ENCODE peak calls at places on chromosomes 2 and 18, in five cellular contexts. I is CD4-positive, CD25-positive, alpha-beta regulatory T cell; J is Right ventricle myocardium superior; X is mesendoderm; N is Calu3. B is an unnamed sample.

GRCh38 chr18:57915848-57916596 is 112.9 kb upstream of the ATP8B1 start:
- DNase-seq in I (no peak), J (no peak), X (peak), N (peak), B (no peak)

GRCh38 chr2:181517685-181518301 is 60.6 kb downstream of the ITGA4 start:
- DNase-seq in I (no peak), J (no peak), X (no peak), N (no peak), B (no peak)

GRCh38 chr2:31998731-31999383 is 12.0 kb downstream of the MEMO1 start:
- DNase-seq in I (no peak), J (no peak), X (peak), N (no peak), B (no peak)

GRCh38 chr18:2303517-2304238 is 267.6 kb downstream of the METTL4 start:
- DNase-seq in I (no peak), J (no peak), X (no peak), N (no peak), B (no peak)

GRCh38 chr2:170084820-170085475 is 93.0 kb upstream of the MYO3B start:
- DNase-seq in I (no peak), J (no peak), X (no peak), N (no peak), B (no peak)

GRCh38 chr2:28871620-28872019 is 1.5 kb upstream of the TRMT61B start:
- DNase-seq in I (no peak), J (no peak), X (no peak), N (no peak), B (no peak)

GRCh38 chr2:27771548-27772335 is at the start of gene MRPL33:
- DNase-seq in I (peak), J (peak), X (peak), N (peak), B (peak)

GRCh38 chr2:139394801-139395200 is 614.6 kb upstream of the NXPH2 start:
- DNase-seq in I (no peak), J (no peak), X (no peak), N (no peak), B (no peak)

GRCh38 chr2:170816499-170817246 is at the start of gene GAD1:
- DNase-seq in I (no peak), J (no peak), X (peak), N (peak), B (no peak)

GRCh38 chr2:234694244-234695013 is 197.5 kb upstream of the ARL4C start:
- DNase-seq in I (no peak), J (no peak), X (peak), N (no peak), B (no peak)

GRCh38 chr2:99691931-99692330 is 202.1 kb upstream of the REV1 start:
- DNase-seq in I (no peak), J (peak), X (no peak), N (no peak), B (no peak)

GRCh38 chr18:37243756-37244155 is 321.8 kb downstream of the CELF4 start:
- DNase-seq in I (no peak), J (peak), X (peak), N (no peak), B (no peak)